ENCODE peak calls at places on chromosomes 12 and 14, in ten cellular contexts. I is AG09319, L is SK-N-SH, T is colonic mucosa, U is upper lobe of right lung, O is gastrocnemius medialis, H is endothelial cell, M is AG09309, R is HFF-Myc, K is pancreas. N is an unnamed sample.

GRCh38 chr12:7994731-7995205 is 37.7 kb upstream of the FOXJ2 start:
- DNase-seq in I (peak; percentile 75), L (no peak), T (no peak), U (no peak), O (no peak), H (no peak), M (peak; percentile 91), R (peak; percentile 96), K (no peak), N (no peak)

GRCh38 chr12:2654311-2654710 is 140.5 kb upstream of the FKBP4 start:
- DNase-seq in I (no peak), L (no peak), T (no peak), U (peak; percentile 40), O (no peak), H (no peak), M (no peak), R (no peak), K (no peak), N (no peak)

GRCh38 chr12:4143909-4144308 is 129.7 kb upstream of the CCND2 start:
- DNase-seq in I (no peak), L (no peak), T (no peak), U (no peak), O (no peak), H (no peak), M (no peak), R (no peak), K (no peak), N (no peak)

GRCh38 chr12:57576613-57577160 is 14.3 kb upstream of the PIP4K2C start:
- DNase-seq in I (no peak), L (no peak), T (no peak), U (no peak), O (no peak), H (no peak), M (no peak), R (no peak), K (no peak), N (no peak)

GRCh38 chr14:54839681-54840080 is 62.9 kb downstream of the GCH1 start:
- DNase-seq in I (no peak), L (no peak), T (no peak), U (no peak), O (peak; percentile 69), H (no peak), M (no peak), R (no peak), K (no peak), N (no peak)

GRCh38 chr12:52667931-52668330 is 12.3 kb downstream of the KRT1 start:
- DNase-seq in I (no peak), L (no peak), T (no peak), U (no peak), O (no peak), H (no peak), M (no peak), R (no peak), K (no peak), N (no peak)

GRCh38 chr12:123896786-123897185 is 75.8 kb downstream of the CCDC92 start:
- DNase-seq in I (peak; percentile 88), L (no peak), T (no peak), U (no peak), O (no peak), H (no peak), M (peak; percentile 75), R (peak; percentile 44), K (no peak), N (no peak)

GRCh38 chr14:101049942-101050341 is 146.4 kb upstream of the RTL1 start:
- DNase-seq in I (no peak), L (no peak), T (no peak), U (no peak), O (no peak), H (no peak), M (no peak), R (no peak), K (no peak), N (no peak)

GRCh38 chr14:31075144-31075543 is 49.0 kb upstream of the STRN3 start:
- DNase-seq in I (no peak), L (no peak), T (no peak), U (no peak), O (no peak), H (no peak), M (no peak), R (no peak), K (no peak), N (no peak)

GRCh38 chr12:109972821-109973220 is 23.3 kb downstream of the GIT2 start:
- DNase-seq in I (no peak), L (no peak), T (no peak), U (no peak), O (no peak), H (no peak), M (no peak), R (no peak), K (no peak), N (no peak)

GRCh38 chr14:104870368-104871144 is 5.5 kb downstream of the CEP170B start:
- DNase-seq in I (no peak), L (peak; percentile 80), T (no peak), U (peak; percentile 69), O (peak; percentile 10), H (peak; percentile 66), M (no peak), R (no peak), K (no peak), N (peak; percentile 20)
- TF ChIP-seq CTCF in I (peak; percentile 27), L (peak; percentile 54), T (no peak), U (peak; percentile 32), O (no peak), H (no peak), M (peak; percentile 32), R (peak; percentile 47), K (peak; percentile 10), N (no peak)

GRCh38 chr12:14833952-14834351 is 9.4 kb downstream of the ART4 start:
- DNase-seq in I (no peak), L (no peak), T (no peak), U (no peak), O (no peak), H (no peak), M (no peak), R (no peak), K (no peak), N (no peak)
- TF ChIP-seq CTCF in I (no peak), L (no peak), T (no peak), U (no peak), O (no peak), H (no peak), M (no peak), R (no peak), K (no peak), N (no peak)

DNA sequence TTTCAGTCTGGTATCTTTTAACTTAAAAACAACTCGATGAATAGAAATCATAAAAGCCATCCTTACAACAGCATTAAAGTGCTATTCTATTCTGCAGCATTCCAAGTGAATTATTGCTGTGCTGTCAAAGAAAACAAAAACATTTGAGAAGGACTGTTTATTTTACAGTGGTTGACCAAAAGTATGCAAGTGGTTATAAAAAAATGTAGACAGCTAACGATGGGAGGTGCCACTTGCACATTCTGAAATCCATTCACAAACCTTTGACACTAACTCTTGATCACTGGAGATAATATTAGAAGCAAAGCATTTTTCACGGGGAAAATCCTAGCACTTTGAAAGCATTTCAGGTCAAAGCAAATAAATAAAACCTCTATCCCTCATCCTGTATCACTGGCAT is 55.6 kb downstream of the HMGA2 start:
- DNase-seq in I (peak; percentile 73), L (no peak), T (no peak), U (no peak), O (no peak), H (no peak), M (peak; percentile 94), R (no peak), K (no peak), N (no peak)
- TF ChIP-seq CTCF in I (no peak), L (no peak), T (no peak), U (no peak), O (no peak), H (no peak), M (no peak), R (no peak), K (no peak), N (no peak)

GRCh38 chr12:131736807-131737484 is 26.1 kb downstream of the SFSWAP start:
- DNase-seq in I (no peak), L (no peak), T (no peak), U (peak; percentile 81), O (no peak), H (no peak), M (no peak), R (no peak), K (no peak), N (no peak)
- TF ChIP-seq CTCF in I (no peak), L (no peak), T (no peak), U (no peak), O (no peak), H (no peak), M (no peak), R (no peak), K (no peak), N (no peak)

GRCh38 chr14:93126124-93126523 is 10.4 kb upstream of the ITPK1 start:
- DNase-seq in I (no peak), L (no peak), T (no peak), U (peak; percentile 71), O (no peak), H (no peak), M (no peak), R (no peak), K (no peak), N (no peak)
- TF ChIP-seq CTCF in I (no peak), L (no peak), T (no peak), U (no peak), O (no peak), H (no peak), M (no peak), R (no peak), K (no peak), N (no peak)

DNA sequence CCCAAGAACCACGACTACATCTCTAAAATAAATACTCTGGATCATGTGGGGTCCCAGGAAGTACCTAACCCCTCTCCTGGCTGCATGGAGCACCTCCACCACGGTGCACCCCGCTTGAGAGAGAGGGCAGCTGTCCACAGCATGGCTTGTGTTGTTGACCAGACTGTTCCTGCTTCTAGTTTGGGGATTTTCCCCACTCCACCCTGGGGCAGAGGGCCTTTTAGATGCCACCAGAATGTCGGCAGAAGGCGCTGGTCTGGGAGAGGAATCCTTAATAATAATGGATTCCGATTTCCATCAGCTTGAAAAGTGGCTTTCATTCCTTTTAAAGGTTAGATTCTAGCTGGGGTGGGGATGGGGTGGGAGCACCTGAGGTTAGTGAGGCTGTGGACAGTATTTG is 1.7 kb downstream of the ESRRB start:
- DNase-seq in I (no peak), L (no peak), T (no peak), U (no peak), O (no peak), H (no peak), M (no peak), R (no peak), K (no peak), N (no peak)
- TF ChIP-seq CTCF in I (no peak), L (no peak), T (no peak), U (no peak), O (no peak), H (no peak), M (no peak), R (no peak), K (no peak), N (no peak)

GRCh38 chr12:26832817-26833691 is at the start of gene ITPR2:
- DNase-seq in I (peak; percentile 54), L (peak; percentile 100), T (peak; percentile 96), U (peak; percentile 98), O (peak; percentile 92), H (peak; percentile 96), M (no peak), R (peak; percentile 52), K (peak; percentile 93), N (peak; percentile 97)
- TF ChIP-seq CTCF in I (no peak), L (peak; percentile 36), T (no peak), U (no peak), O (peak; percentile 32), H (no peak), M (no peak), R (no peak), K (no peak), N (peak; percentile 62)